ENCODE peak calls at places on chromosomes 7 and 10, in seven cellular contexts. One of them, this sample, is unnamed.

GRCh38 chr7:110382736-110383135 is 708.2 kb upstream of the LRRN3 start:
- DNase-seq in cardiac fibroblast: no peak
- DNase-seq in heart left ventricle: no peak
- DNase-seq in NB4: no peak
- DNase-seq in right lobe of liver: no peak
- DNase-seq in Peyer's patch: no peak
- DNase-seq in hepatocyte: no peak
- DNase-seq in this sample: no peak

GRCh38 chr10:28627102-28627501 is 50.2 kb upstream of the BAMBI start:
- DNase-seq in cardiac fibroblast: peak; percentile 21
- DNase-seq in heart left ventricle: no peak
- DNase-seq in NB4: no peak
- DNase-seq in right lobe of liver: no peak
- DNase-seq in Peyer's patch: no peak
- DNase-seq in hepatocyte: no peak
- DNase-seq in this sample: peak; percentile 5

GRCh38 chr10:123522702-123523312 is 143.3 kb upstream of the GPR26 start:
- DNase-seq in cardiac fibroblast: no peak
- DNase-seq in heart left ventricle: no peak
- DNase-seq in NB4: no peak
- DNase-seq in right lobe of liver: no peak
- DNase-seq in Peyer's patch: no peak
- DNase-seq in hepatocyte: no peak
- DNase-seq in this sample: no peak

GRCh38 chr10:61175331-61175730 is 231.3 kb upstream of the RHOBTB1 start:
- DNase-seq in cardiac fibroblast: no peak
- DNase-seq in heart left ventricle: no peak
- DNase-seq in NB4: no peak
- DNase-seq in right lobe of liver: no peak
- DNase-seq in Peyer's patch: no peak
- DNase-seq in hepatocyte: no peak
- DNase-seq in this sample: peak; percentile 16

GRCh38 chr7:13496971-13497370 is 492.5 kb downstream of the ETV1 start:
- DNase-seq in cardiac fibroblast: peak; percentile 5
- DNase-seq in heart left ventricle: no peak
- DNase-seq in NB4: no peak
- DNase-seq in right lobe of liver: no peak
- DNase-seq in Peyer's patch: no peak
- DNase-seq in hepatocyte: no peak
- DNase-seq in this sample: no peak

GRCh38 chr10:11532329-11532728 is 79.1 kb downstream of the USP6NL start:
- DNase-seq in cardiac fibroblast: peak; percentile 58
- DNase-seq in heart left ventricle: no peak
- DNase-seq in NB4: no peak
- DNase-seq in right lobe of liver: no peak
- DNase-seq in Peyer's patch: no peak
- DNase-seq in hepatocyte: no peak
- DNase-seq in this sample: no peak

GRCh38 chr7:40808409-40808942 is 673.7 kb downstream of the SUGCT start:
- DNase-seq in cardiac fibroblast: peak; percentile 97
- DNase-seq in heart left ventricle: no peak
- DNase-seq in NB4: no peak
- DNase-seq in right lobe of liver: no peak
- DNase-seq in Peyer's patch: no peak
- DNase-seq in hepatocyte: no peak
- DNase-seq in this sample: peak; percentile 99

GRCh38 chr10:12181065-12181775 is 14.5 kb downstream of the NUDT5 start:
- DNase-seq in cardiac fibroblast: peak; percentile 7
- DNase-seq in heart left ventricle: peak; percentile 60
- DNase-seq in NB4: peak; percentile 97
- DNase-seq in right lobe of liver: no peak
- DNase-seq in Peyer's patch: no peak
- DNase-seq in hepatocyte: no peak
- DNase-seq in this sample: peak; percentile 8

GRCh38 chr7:142697270-142697669 is 52.0 kb upstream of the PRSS1 start:
- DNase-seq in cardiac fibroblast: no peak
- DNase-seq in heart left ventricle: no peak
- DNase-seq in NB4: no peak
- DNase-seq in right lobe of liver: no peak
- DNase-seq in Peyer's patch: no peak
- DNase-seq in hepatocyte: no peak
- DNase-seq in this sample: no peak

GRCh38 chr10:102669206-102670064 is 25.2 kb downstream of the TRIM8 start:
- DNase-seq in cardiac fibroblast: no peak
- DNase-seq in heart left ventricle: no peak
- DNase-seq in NB4: no peak
- DNase-seq in right lobe of liver: no peak
- DNase-seq in Peyer's patch: peak; percentile 76
- DNase-seq in hepatocyte: peak; percentile 61
- DNase-seq in this sample: peak; percentile 80

GRCh38 chr10:58473966-58474365 is 38.7 kb upstream of the BICC1 start:
- DNase-seq in cardiac fibroblast: peak; percentile 29
- DNase-seq in heart left ventricle: no peak
- DNase-seq in NB4: no peak
- DNase-seq in right lobe of liver: no peak
- DNase-seq in Peyer's patch: no peak
- DNase-seq in hepatocyte: peak; percentile 36
- DNase-seq in this sample: peak; percentile 53

GRCh38 chr7:55190511-55191160 is 171.8 kb downstream of the EGFR start:
- DNase-seq in cardiac fibroblast: no peak
- DNase-seq in heart left ventricle: no peak
- DNase-seq in NB4: no peak
- DNase-seq in right lobe of liver: no peak
- DNase-seq in Peyer's patch: no peak
- DNase-seq in hepatocyte: no peak
- DNase-seq in this sample: no peak

GRCh38 chr10:119688033-119688508 is 36.9 kb downstream of the BAG3 start:
- DNase-seq in cardiac fibroblast: no peak
- DNase-seq in heart left ventricle: no peak
- DNase-seq in NB4: peak; percentile 46
- DNase-seq in right lobe of liver: no peak
- DNase-seq in Peyer's patch: no peak
- DNase-seq in hepatocyte: peak; percentile 30
- DNase-seq in this sample: no peak

GRCh38 chr7:151056286-151057037 is 1.2 kb downstream of the CDK5 start:
- DNase-seq in cardiac fibroblast: no peak
- DNase-seq in heart left ventricle: no peak
- DNase-seq in NB4: no peak
- DNase-seq in right lobe of liver: no peak
- DNase-seq in Peyer's patch: no peak
- DNase-seq in hepatocyte: peak; percentile 72
- DNase-seq in this sample: no peak

GRCh38 chr7:99312316-99313203 is 13.1 kb upstream of the ARPC1A start:
- DNase-seq in cardiac fibroblast: peak; percentile 70
- DNase-seq in heart left ventricle: no peak
- DNase-seq in NB4: peak; percentile 79
- DNase-seq in right lobe of liver: peak; percentile 75
- DNase-seq in Peyer's patch: peak; percentile 72
- DNase-seq in hepatocyte: peak; percentile 83
- DNase-seq in this sample: peak; percentile 82

GRCh38 chr10:114359041-114359952 is 45.0 kb downstream of the AFAP1L2 start:
- DNase-seq in cardiac fibroblast: no peak
- DNase-seq in heart left ventricle: no peak
- DNase-seq in NB4: no peak
- DNase-seq in right lobe of liver: no peak
- DNase-seq in Peyer's patch: no peak
- DNase-seq in hepatocyte: no peak
- DNase-seq in this sample: no peak

GRCh38 chr7:34190299-34190698 is 285.0 kb downstream of the BMPER start:
- DNase-seq in cardiac fibroblast: no peak
- DNase-seq in heart left ventricle: peak; percentile 64
- DNase-seq in NB4: no peak
- DNase-seq in right lobe of liver: no peak
- DNase-seq in Peyer's patch: no peak
- DNase-seq in hepatocyte: no peak
- DNase-seq in this sample: no peak

GRCh38 chr10:90890347-90890746 is 18.6 kb downstream of the RPP30 start:
- DNase-seq in cardiac fibroblast: no peak
- DNase-seq in heart left ventricle: no peak
- DNase-seq in NB4: no peak
- DNase-seq in right lobe of liver: no peak
- DNase-seq in Peyer's patch: no peak
- DNase-seq in hepatocyte: no peak
- DNase-seq in this sample: no peak
- TF ChIP-seq CTCF in cardiac fibroblast: no peak
- TF ChIP-seq CTCF in heart left ventricle: no peak
- TF ChIP-seq CTCF in NB4: no peak
- TF ChIP-seq CTCF in right lobe of liver: no peak
- TF ChIP-seq CTCF in Peyer's patch: no peak
- TF ChIP-seq CTCF in hepatocyte: no peak
- TF ChIP-seq CTCF in this sample: no peak

GRCh38 chr10:22669163-22669711 is 45.1 kb downstream of the PIP4K2A start:
- DNase-seq in cardiac fibroblast: no peak
- DNase-seq in heart left ventricle: no peak
- DNase-seq in NB4: no peak
- DNase-seq in right lobe of liver: no peak
- DNase-seq in Peyer's patch: no peak
- DNase-seq in hepatocyte: no peak
- DNase-seq in this sample: no peak

GRCh38 chr10:22665329-22665728 is 49.0 kb downstream of the PIP4K2A start:
- DNase-seq in cardiac fibroblast: no peak
- DNase-seq in heart left ventricle: no peak
- DNase-seq in NB4: no peak
- DNase-seq in right lobe of liver: no peak
- DNase-seq in Peyer's patch: no peak
- DNase-seq in hepatocyte: no peak
- DNase-seq in this sample: no peak

GRCh38 chr10:22662693-22663330 is 51.6 kb downstream of the PIP4K2A start:
- DNase-seq in cardiac fibroblast: no peak
- DNase-seq in heart left ventricle: no peak
- DNase-seq in NB4: no peak
- DNase-seq in right lobe of liver: no peak
- DNase-seq in Peyer's patch: no peak
- DNase-seq in hepatocyte: no peak
- DNase-seq in this sample: no peak

GRCh38 chr10:22667093-22667480 is 47.3 kb downstream of the PIP4K2A start:
- DNase-seq in cardiac fibroblast: no peak
- DNase-seq in heart left ventricle: no peak
- DNase-seq in NB4: no peak
- DNase-seq in right lobe of liver: no peak
- DNase-seq in Peyer's patch: no peak
- DNase-seq in hepatocyte: no peak
- DNase-seq in this sample: no peak

DNA sequence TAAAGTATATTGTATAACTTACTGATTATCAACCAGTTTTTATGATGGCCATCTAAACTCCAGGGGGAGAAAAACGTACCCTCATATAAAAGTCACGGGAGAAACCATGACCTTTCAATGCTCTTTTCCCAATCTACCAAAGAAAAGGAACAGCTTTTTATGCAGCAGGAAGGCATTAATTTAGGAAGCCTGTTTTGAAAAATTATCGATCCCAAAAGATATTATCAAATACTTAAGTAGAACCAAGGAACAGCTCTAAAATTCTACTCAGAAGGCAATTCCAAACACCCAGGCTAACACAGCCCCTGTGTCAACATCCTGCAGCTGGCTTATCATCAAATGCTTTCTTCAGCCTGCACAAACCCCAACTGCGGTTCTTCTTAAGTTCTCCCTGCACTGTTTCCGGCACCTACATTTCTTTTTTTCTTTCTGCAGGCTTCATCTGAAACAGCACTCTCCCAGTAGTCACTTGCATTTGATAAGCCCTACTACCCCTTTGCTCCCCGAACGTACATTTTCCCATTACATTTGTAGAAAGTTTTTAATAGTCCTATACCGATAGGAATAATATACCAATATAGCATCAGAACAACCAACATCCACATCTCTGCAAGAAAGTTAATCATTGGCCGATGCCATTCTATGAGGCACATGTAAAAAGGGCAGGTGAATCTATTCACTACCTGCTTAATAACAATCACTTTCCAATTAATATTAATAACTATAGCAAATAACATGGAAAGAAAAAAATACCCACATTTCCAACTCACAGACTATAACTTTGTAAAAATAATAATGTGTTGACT is 47.9 kb downstream of the PIP4K2A start:
- DNase-seq in cardiac fibroblast: peak; percentile 66
- DNase-seq in heart left ventricle: no peak
- DNase-seq in NB4: peak; percentile 46
- DNase-seq in right lobe of liver: no peak
- DNase-seq in Peyer's patch: no peak
- DNase-seq in hepatocyte: peak; percentile 50
- DNase-seq in this sample: no peak
- H3K4me3 ChIP-seq in cardiac fibroblast: no peak overlapping the region
- H3K4me3 ChIP-seq in heart left ventricle: no peak overlapping the region
- H3K4me3 ChIP-seq in NB4: no peak overlapping the region
- H3K4me3 ChIP-seq in right lobe of liver: no peak overlapping the region
- H3K4me3 ChIP-seq in Peyer's patch: no peak overlapping the region
- H3K4me3 ChIP-seq in hepatocyte: no peak overlapping the region
- H3K4me3 ChIP-seq in this sample: no peak overlapping the region

DNA sequence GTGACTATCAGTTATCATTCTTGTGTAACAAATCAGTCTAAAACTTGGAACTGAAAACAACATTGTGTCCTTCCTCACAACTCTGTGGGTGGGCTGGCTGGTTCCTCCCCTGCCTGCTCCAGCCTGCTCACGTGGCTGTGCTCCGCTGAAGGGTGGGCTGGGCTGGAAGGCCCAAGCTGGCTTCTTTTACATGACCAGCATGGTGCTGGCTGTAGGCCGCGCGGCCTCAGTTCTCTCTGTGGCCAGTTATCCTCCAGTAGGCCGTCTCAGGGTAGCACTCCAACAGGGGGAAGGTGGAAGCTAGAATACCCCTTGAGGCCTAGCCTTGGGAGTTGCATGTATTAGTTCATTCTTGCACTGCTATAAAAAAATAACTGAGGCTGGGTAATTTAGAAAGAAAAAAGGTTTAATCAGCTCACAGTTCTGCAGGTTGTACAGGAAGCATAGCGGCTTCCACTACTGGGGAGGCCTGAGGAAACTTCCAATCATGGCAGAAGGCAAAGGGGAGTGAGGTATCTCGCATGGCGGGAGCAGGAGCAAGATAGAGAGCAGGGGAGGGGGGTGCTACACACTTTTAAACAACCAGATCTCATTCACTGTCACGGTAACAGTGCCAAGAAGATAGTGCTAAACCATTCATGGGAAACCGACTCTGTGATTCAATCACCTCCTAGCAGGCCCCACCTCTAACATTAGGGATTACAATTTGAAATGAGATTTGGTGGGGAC is 11.5 kb downstream of the ADAMTS14 start:
- DNase-seq in cardiac fibroblast: no peak
- DNase-seq in heart left ventricle: no peak
- DNase-seq in NB4: peak; percentile 46
- DNase-seq in right lobe of liver: no peak
- DNase-seq in Peyer's patch: no peak
- DNase-seq in hepatocyte: no peak
- DNase-seq in this sample: no peak
- TF ChIP-seq CTCF in cardiac fibroblast: no peak
- TF ChIP-seq CTCF in heart left ventricle: no peak
- TF ChIP-seq CTCF in NB4: no peak
- TF ChIP-seq CTCF in right lobe of liver: no peak
- TF ChIP-seq CTCF in Peyer's patch: no peak
- TF ChIP-seq CTCF in hepatocyte: no peak
- TF ChIP-seq CTCF in this sample: no peak

DNA sequence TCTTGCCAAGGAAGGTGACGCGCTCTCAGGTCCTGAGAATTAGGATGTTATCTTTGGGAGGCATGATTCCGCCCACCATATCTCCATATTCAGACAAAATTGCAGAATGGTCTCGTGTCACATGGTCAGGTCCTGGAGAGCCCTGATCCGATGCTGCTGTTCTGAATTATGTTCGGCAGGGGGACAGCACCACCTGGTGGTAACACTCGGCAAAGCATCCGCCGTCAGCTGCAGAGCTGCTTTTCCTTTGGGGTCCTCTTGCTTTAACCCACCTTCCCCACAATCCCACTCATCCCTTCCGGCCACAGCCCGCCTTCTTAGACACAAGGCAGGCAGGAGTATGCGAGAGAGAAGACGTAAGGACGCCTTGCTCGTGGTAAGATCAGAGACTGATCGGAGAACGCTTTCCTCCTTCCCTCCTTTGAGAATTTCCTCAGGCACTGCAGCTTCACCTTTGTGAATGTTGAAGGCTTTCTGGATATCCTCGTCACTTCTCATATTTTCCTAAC is 327.8 kb upstream of the C7orf33 start:
- DNase-seq in cardiac fibroblast: peak; percentile 63
- DNase-seq in heart left ventricle: peak; percentile 64
- DNase-seq in NB4: peak; percentile 70
- DNase-seq in right lobe of liver: peak; percentile 59
- DNase-seq in Peyer's patch: peak; percentile 68
- DNase-seq in hepatocyte: peak; percentile 81
- DNase-seq in this sample: peak; percentile 14
- H3K4me3 ChIP-seq in cardiac fibroblast: no peak overlapping the region
- H3K4me3 ChIP-seq in heart left ventricle: no peak overlapping the region
- H3K4me3 ChIP-seq in NB4: no peak overlapping the region
- H3K4me3 ChIP-seq in right lobe of liver: no peak overlapping the region
- H3K4me3 ChIP-seq in Peyer's patch: no peak overlapping the region
- H3K4me3 ChIP-seq in hepatocyte: no peak overlapping the region
- H3K4me3 ChIP-seq in this sample: no peak overlapping the region